ENCODE peak calls at places on chromosomes 13 and 19, in nine cellular contexts. T is fibroblast of lung, C is HepG2, A is adrenal gland, G is right atrium auricular region, H is left ventricle myocardium inferior, S is GM23338, U is suprapubic skin, Y is sigmoid colon. B is an unnamed sample.

GRCh38 chr13:89470901-89471300 is 1799.7 kb downstream of the SLITRK5 start:
- DNase-seq in Y (no peak), G (no peak), A (no peak), H (no peak), T (no peak), C (no peak), U (no peak), S (no peak), B (no peak)

GRCh38 chr19:31315621-31316011 is 33.6 kb downstream of the TSHZ3 start:
- DNase-seq in S (no peak), U (no peak), Y (no peak), G (no peak), H (no peak), A (no peak), C (no peak), T (no peak), B (no peak)

GRCh38 chr13:82829040-82829439 is 1053.2 kb downstream of the SLITRK1 start:
- DNase-seq in A (no peak), H (no peak), U (no peak), Y (no peak), G (no peak), T (no peak), S (no peak), C (no peak), B (no peak)

GRCh38 chr13:113726961-113727411 is 32.0 kb upstream of the TMEM255B start:
- DNase-seq in T (peak; percentile 35), U (no peak), H (no peak), C (no peak), A (peak; percentile 53), S (no peak), Y (no peak), G (no peak), B (no peak)

GRCh38 chr13:40682449-40683240 is 16.2 kb upstream of the FOXO1 start:
- DNase-seq in S (peak; percentile 88), T (peak; percentile 62), G (no peak), U (no peak), C (no peak), Y (no peak), H (no peak), A (no peak), B (no peak)

GRCh38 chr19:1112254-1113208 is 8.7 kb downstream of the GPX4 start:
- DNase-seq in U (no peak), Y (peak; percentile 87), G (no peak), T (no peak), C (no peak), A (peak; percentile 83), S (peak; percentile 83), H (no peak), B (peak; percentile 64)

GRCh38 chr13:111664060-111664459 is 343.6 kb downstream of the TEX29 start:
- DNase-seq in H (no peak), G (no peak), Y (no peak), A (no peak), C (no peak), T (no peak), S (no peak), U (peak; percentile 78), B (no peak)

GRCh38 chr13:111486801-111487200 is 166.4 kb downstream of the TEX29 start:
- DNase-seq in A (no peak), U (peak; percentile 24), Y (no peak), G (no peak), S (no peak), H (no peak), T (no peak), C (no peak), B (no peak)

GRCh38 chr13:26601669-26602068 is 44.2 kb downstream of the WASF3 start:
- DNase-seq in A (no peak), U (no peak), C (no peak), S (no peak), T (peak; percentile 22), H (no peak), G (no peak), Y (no peak), B (no peak)

GRCh38 chr19:43779820-43780219 is 953 bp downstream of the KCNN4 start:
- DNase-seq in G (no peak), S (no peak), A (no peak), Y (no peak), U (no peak), C (no peak), T (no peak), H (no peak), B (no peak)

GRCh38 chr19:45161715-45162463 is 1.1 kb upstream of the NKPD1 start:
- DNase-seq in U (no peak), T (peak; percentile 31), S (peak; percentile 87), C (no peak), A (no peak), G (no peak), H (no peak), Y (no peak), B (no peak)

GRCh38 chr13:45398862-45399261 is 19.3 kb downstream of the SLC25A30 start:
- DNase-seq in G (no peak), T (no peak), Y (no peak), H (no peak), C (no peak), A (no peak), U (no peak), S (no peak), B (no peak)

GRCh38 chr13:34655554-34655953 is 286.5 kb upstream of the NBEA start:
- DNase-seq in Y (no peak), T (no peak), U (no peak), G (no peak), S (no peak), H (no peak), C (no peak), A (no peak), B (no peak)

GRCh38 chr13:104477256-104477655 is 1411.0 kb upstream of the SLC10A2 start:
- DNase-seq in H (no peak), C (no peak), G (no peak), Y (no peak), S (no peak), U (no peak), T (peak; percentile 64), A (no peak), B (no peak)

GRCh38 chr13:102367836-102368235 is 34.0 kb downstream of the FGF14 start:
- DNase-seq in U (no peak), C (no peak), H (no peak), G (no peak), S (no peak), A (no peak), T (no peak), Y (no peak), B (no peak)

GRCh38 chr13:47239025-47239424 is 342.2 kb upstream of the HTR2A start:
- DNase-seq in U (no peak), A (no peak), Y (no peak), C (no peak), H (no peak), G (no peak), T (no peak), S (no peak), B (no peak)

GRCh38 chr13:27918041-27918917 is 1.5 kb upstream of the PDX1 start:
- DNase-seq in U (no peak), S (peak; percentile 35), Y (no peak), C (no peak), T (no peak), G (no peak), H (no peak), A (no peak), B (no peak)

GRCh38 chr19:7855426-7856276 is 18.5 kb downstream of the PRR36 start:
- DNase-seq in G (no peak), H (no peak), A (no peak), T (no peak), S (no peak), C (no peak), Y (no peak), U (no peak), B (no peak)

GRCh38 chr19:6058411-6059201 is 51.7 kb downstream of the RFX2 start:
- DNase-seq in S (no peak), Y (no peak), H (no peak), T (no peak), G (peak; percentile 58), A (no peak), C (no peak), U (no peak), B (no peak)
- H3K4me1 ChIP-seq in S (no peaks in the 10 kb centered on the region), Y (peaks cover 78% of the 10 kb centered on the region), H (peaks cover 78% of the 10 kb centered on the region), T (peaks cover 21% of the 10 kb centered on the region), G (no peaks in the 10 kb centered on the region), A (peaks cover 32% of the 10 kb centered on the region), C (peaks cover 24% of the 10 kb centered on the region), U (peaks cover 85% of the 10 kb centered on the region), B (peaks cover 57% of the 10 kb centered on the region)

DNA sequence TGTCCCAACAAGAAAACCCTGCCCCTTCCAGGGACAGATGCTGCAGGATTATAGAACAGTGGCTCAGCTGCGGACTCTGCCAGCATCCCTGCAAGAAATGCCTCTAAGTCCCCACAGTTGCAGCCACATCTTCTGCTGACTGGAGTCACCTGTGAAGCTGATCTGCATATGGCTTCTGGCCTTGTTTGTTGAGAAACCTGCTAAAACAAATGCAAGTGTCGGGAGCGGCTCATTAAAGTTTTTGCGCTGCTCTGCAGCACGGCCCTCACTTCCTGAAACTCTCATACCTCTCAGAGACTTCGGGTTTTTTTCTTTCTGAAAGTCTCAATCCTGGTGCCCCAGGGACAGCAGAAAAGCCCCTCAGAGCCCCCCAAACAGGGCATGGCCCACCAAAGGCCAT is 724.9 kb downstream of the UQCRFS1 start:
- DNase-seq in H (no peak), C (no peak), Y (no peak), T (no peak), S (peak; percentile 26), A (no peak), U (no peak), G (no peak), B (no peak)
- TF ChIP-seq CTCF in H (no peak), C (no peak), Y (no peak), T (no peak), S (no peak), A (no peak), U (no peak), G (no peak), B (no peak)

GRCh38 chr13:29484236-29484635 is 111.3 kb downstream of the SLC7A1 start:
- DNase-seq in A (no peak), C (no peak), S (no peak), G (no peak), Y (no peak), T (no peak), H (no peak), U (no peak), B (no peak)
- H3K4me1 ChIP-seq in A (no peaks in the 10 kb centered on the region), C (peaks cover 9% of the 10 kb centered on the region), S (peaks cover 11% of the 10 kb centered on the region), G (no peaks in the 10 kb centered on the region), Y (no peaks in the 10 kb centered on the region), T (no peaks in the 10 kb centered on the region), H (peaks cover 34% of the 10 kb centered on the region), U (no peaks in the 10 kb centered on the region), B (peaks cover 10% of the 10 kb centered on the region)

DNA sequence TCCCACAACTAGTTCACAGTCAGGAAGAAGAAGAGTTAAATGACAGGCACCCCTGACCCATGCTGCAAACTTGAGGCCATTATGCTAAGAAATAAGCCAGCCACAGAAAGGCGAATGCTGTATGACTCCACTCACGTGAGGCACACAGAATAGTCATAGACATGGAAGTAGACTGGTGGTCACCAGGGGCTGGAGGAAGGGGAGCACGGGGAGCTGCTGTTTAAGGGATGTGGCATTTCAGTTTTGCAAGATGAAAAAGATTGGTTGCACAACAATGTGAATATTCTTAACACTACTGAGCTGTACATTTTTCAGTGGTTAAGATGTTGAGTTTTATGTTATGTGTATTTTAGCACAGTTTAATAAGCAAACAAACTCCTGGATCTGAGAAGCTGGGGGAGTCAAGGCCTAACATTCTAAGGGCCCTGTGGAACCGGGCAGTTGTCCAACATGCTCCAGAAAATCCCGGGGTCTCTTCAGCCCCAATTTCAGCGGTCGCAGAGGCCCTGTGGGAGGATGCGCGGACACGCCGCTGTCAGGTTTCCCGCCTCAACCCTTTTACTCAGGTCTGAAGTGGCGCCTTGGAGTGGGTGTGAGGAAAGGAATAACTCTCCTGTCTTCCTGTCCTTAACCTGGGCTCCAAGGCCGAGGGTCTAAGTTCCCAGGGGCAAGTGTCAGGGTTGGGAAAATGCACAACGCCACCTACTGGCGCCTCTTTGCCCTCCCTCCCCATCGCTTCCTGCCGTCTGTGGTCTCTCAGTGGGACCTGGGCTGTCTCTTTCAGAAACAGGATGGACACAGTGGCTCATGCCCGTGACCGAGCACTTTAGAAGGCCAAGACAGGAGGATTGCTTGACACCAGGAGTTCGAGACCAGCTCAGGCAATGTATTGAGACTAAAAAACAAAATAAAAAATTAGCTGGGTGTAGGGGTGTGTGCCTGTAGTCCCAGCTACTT is 4.4 kb upstream of the TMEM272 start:
- DNase-seq in Y (no peak), C (peak; percentile 22), S (peak; percentile 94), A (no peak), G (no peak), T (peak; percentile 53), U (no peak), H (peak; percentile 35), B (no peak)
- TF ChIP-seq CTCF in Y (peak; percentile 17), C (peak; percentile 79), S (peak; percentile 80), A (no peak), G (peak; percentile 53), T (peak; percentile 58), U (no peak), H (peak; percentile 67), B (no peak)

B was measured in heart right ventricle.